ENCODE peak calls at places on chromosomes 1 and 21, in seven cellular contexts. I, D, H, Z, N, R and T are unnamed samples.

GRCh38 chr1:125064481-125064880 is 3879.7 kb downstream of the SRGAP2C start:
- DNase-seq in I (no peak), D (no peak), H (peak), Z (no peak), N (no peak), R (no peak), T (no peak)

GRCh38 chr1:64686828-64687724 is 57.8 kb upstream of the RAVER2 start:
- DNase-seq in I (peak), D (peak), H (no peak), Z (peak), N (no peak), R (peak), T (peak)

GRCh38 chr1:32693455-32694174 is 9.0 kb downstream of the SYNC start:
- DNase-seq in I (no peak), D (no peak), H (no peak), Z (no peak), N (no peak), R (no peak), T (no peak)

GRCh38 chr1:162347281-162347680 is 29.4 kb downstream of the SPATA46 start:
- DNase-seq in I (no peak), D (no peak), H (no peak), Z (no peak), N (no peak), R (no peak), T (no peak)

GRCh38 chr1:156534424-156535060 is 34.0 kb upstream of the MEF2D start:
- DNase-seq in I (no peak), D (no peak), H (no peak), Z (no peak), N (no peak), R (no peak), T (no peak)

GRCh38 chr1:76288758-76289483 is 214.4 kb downstream of the ST6GALNAC3 start:
- DNase-seq in I (no peak), D (no peak), H (no peak), Z (no peak), N (no peak), R (no peak), T (no peak)

GRCh38 chr1:7319196-7319595 is 451.9 kb upstream of the VAMP3 start:
- DNase-seq in I (no peak), D (no peak), H (no peak), Z (no peak), N (no peak), R (no peak), T (no peak)

GRCh38 chr1:222754386-222755139 is 17.6 kb downstream of the FAM177B start:
- DNase-seq in I (peak), D (no peak), H (peak), Z (peak), N (no peak), R (peak), T (peak)

GRCh38 chr1:150572918-150573647 is 6.3 kb downstream of the MCL1 start:
- DNase-seq in I (no peak), D (no peak), H (no peak), Z (no peak), N (no peak), R (no peak), T (no peak)

GRCh38 chr21:43949499-43950208 is 62.5 kb upstream of the TRAPPC10 start:
- DNase-seq in I (no peak), D (no peak), H (no peak), Z (no peak), N (no peak), R (no peak), T (no peak)

GRCh38 chr1:115958866-115959265 is 17.4 kb upstream of the SLC22A15 start:
- DNase-seq in I (no peak), D (no peak), H (no peak), Z (no peak), N (no peak), R (no peak), T (no peak)

GRCh38 chr1:10171105-10171767 is 39.1 kb upstream of the KIF1B start:
- DNase-seq in I (no peak), D (no peak), H (no peak), Z (no peak), N (no peak), R (no peak), T (no peak)

GRCh38 chr1:70941563-70941962 is 106.1 kb downstream of the PTGER3 start:
- DNase-seq in I (no peak), D (no peak), H (no peak), Z (no peak), N (no peak), R (no peak), T (no peak)

GRCh38 chr21:45532826-45533730 is 9.2 kb downstream of the SLC19A1 start:
- DNase-seq in I (peak), D (no peak), H (peak), Z (no peak), N (no peak), R (no peak), T (no peak)

GRCh38 chr1:66282885-66283284 is 251.1 kb upstream of the SGIP1 start:
- DNase-seq in I (no peak), D (no peak), H (no peak), Z (no peak), N (no peak), R (peak), T (no peak)

GRCh38 chr1:54583868-54584267 is 35.8 kb downstream of the ACOT11 start:
- DNase-seq in I (no peak), D (no peak), H (no peak), Z (no peak), N (no peak), R (no peak), T (no peak)

GRCh38 chr1:24895511-24895910 is 34.6 kb downstream of the RUNX3 start:
- DNase-seq in I (no peak), D (no peak), H (no peak), Z (no peak), N (no peak), R (no peak), T (no peak)

GRCh38 chr1:25528881-25529517 is 14.4 kb upstream of the LDLRAP1 start:
- DNase-seq in I (no peak), D (no peak), H (no peak), Z (no peak), N (no peak), R (no peak), T (no peak)

GRCh38 chr1:37875833-37876232 is 16.4 kb upstream of the MTF1 start:
- DNase-seq in I (no peak), D (no peak), H (no peak), Z (no peak), N (no peak), R (no peak), T (peak)

GRCh38 chr21:37088196-37088595 is 15.1 kb downstream of the TTC3 start:
- DNase-seq in I (no peak), D (no peak), H (no peak), Z (no peak), N (no peak), R (peak), T (no peak)

GRCh38 chr1:39407889-39408640 is 83.4 kb upstream of the BMP8A start:
- DNase-seq in I (peak), D (no peak), H (no peak), Z (no peak), N (no peak), R (no peak), T (no peak)

GRCh38 chr1:42177551-42177981 is 13.0 kb upstream of the GUCA2A start:
- DNase-seq in I (peak), D (no peak), H (no peak), Z (peak), N (no peak), R (peak), T (peak)

GRCh38 chr1:14924455-14925325 is 228.9 kb upstream of the TMEM51 start:
- DNase-seq in I (peak), D (no peak), H (peak), Z (no peak), N (no peak), R (peak), T (no peak)

GRCh38 chr1:7478797-7479499 is 292.1 kb upstream of the VAMP3 start:
- DNase-seq in I (peak), D (no peak), H (peak), Z (peak), N (no peak), R (peak), T (peak)

GRCh38 chr1:179807691-179808485 is 64.8 kb downstream of the FAM163A start:
- DNase-seq in I (no peak), D (no peak), H (peak), Z (peak), N (no peak), R (peak), T (peak)

GRCh38 chr1:28803662-28804061 is 8.3 kb upstream of the OPRD1 start:
- DNase-seq in I (no peak), D (no peak), H (no peak), Z (no peak), N (no peak), R (no peak), T (no peak)

GRCh38 chr21:25569084-25569483 is 38.2 kb downstream of the MRPL39 start:
- DNase-seq in I (no peak), D (no peak), H (no peak), Z (no peak), N (no peak), R (peak), T (no peak)

GRCh38 chr1:155139895-155140629 is at the start of gene DPM3:
- DNase-seq in I (peak), D (peak), H (peak), Z (no peak), N (peak), R (peak), T (peak)

GRCh38 chr1:2457444-2457843 is 18.6 kb upstream of the PLCH2 start:
- DNase-seq in I (no peak), D (no peak), H (no peak), Z (no peak), N (no peak), R (no peak), T (no peak)

GRCh38 chr1:2462819-2463218 is 13.3 kb upstream of the PLCH2 start:
- DNase-seq in I (no peak), D (no peak), H (no peak), Z (no peak), N (no peak), R (no peak), T (no peak)

GRCh38 chr1:2460203-2460602 is 15.9 kb upstream of the PLCH2 start:
- DNase-seq in I (no peak), D (no peak), H (no peak), Z (no peak), N (no peak), R (no peak), T (no peak)

GRCh38 chr1:2460996-2461751 is 14.9 kb upstream of the PLCH2 start:
- DNase-seq in I (no peak), D (no peak), H (no peak), Z (no peak), N (no peak), R (no peak), T (no peak)

DNA sequence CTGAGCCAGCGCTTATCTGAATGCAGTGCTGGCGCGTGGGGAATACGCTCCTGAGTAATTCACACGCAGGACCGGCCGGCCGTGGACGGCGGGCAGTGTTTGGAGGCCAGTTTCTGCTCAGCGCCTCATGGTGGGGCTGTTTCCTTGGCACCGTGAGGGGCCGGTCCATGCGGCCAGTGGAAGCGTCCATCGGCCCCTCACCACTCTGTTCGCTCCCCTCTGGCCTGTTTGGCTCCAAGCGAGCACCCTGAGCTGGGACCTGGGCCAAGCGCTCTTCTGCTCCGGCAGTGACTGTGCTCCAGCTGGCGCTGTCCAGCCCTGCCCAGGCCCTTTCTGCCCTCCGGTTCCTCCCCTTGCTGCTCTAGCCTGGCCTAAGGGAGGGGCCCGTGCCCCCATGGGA is 16.3 kb upstream of the PLCH2 start:
- DNase-seq in I (no peak), D (no peak), H (no peak), Z (peak), N (no peak), R (peak), T (no peak)
- TF ChIP-seq CTCF in I (no peak), D (no peak), H (no peak), Z (peak), N (no peak), R (peak), T (no peak)

GRCh38 chr1:43934279-43934985 is 831 bp downstream of the ARTN start:
- DNase-seq in I (peak), D (peak), H (peak), Z (no peak), N (no peak), R (peak), T (peak)
- TF ChIP-seq CTCF in I (peak), D (peak), H (peak), Z (peak), N (peak), R (peak), T (peak)

GRCh38 chr1:43197343-43198127 is 25.4 kb downstream of the CFAP57 start:
- DNase-seq in I (no peak), D (no peak), H (no peak), Z (no peak), N (no peak), R (no peak), T (no peak)
- TF ChIP-seq CTCF in I (no peak), D (no peak), H (no peak), Z (no peak), N (no peak), R (no peak), T (no peak)

DNA sequence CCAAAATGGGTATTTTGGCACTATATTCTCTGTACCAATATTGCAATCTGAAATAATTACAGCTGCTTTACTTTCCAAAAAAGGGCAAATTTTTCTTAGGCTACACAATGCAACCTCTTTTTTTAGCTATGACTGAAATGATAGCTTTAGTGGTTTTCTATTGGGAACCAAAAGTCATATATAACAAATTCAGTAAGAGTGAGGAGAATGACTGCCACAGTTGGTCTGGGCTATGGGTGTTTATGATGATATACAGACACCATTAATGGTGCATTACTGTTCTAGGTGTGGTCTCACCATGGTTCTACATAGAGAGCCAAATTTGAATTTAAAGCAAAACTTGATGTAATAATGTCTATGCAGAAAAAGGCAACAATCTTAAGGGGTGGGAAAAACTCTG is 72.3 kb upstream of the PTBP2 start:
- DNase-seq in I (no peak), D (no peak), H (no peak), Z (no peak), N (no peak), R (no peak), T (no peak)
- TF ChIP-seq CTCF in I (no peak), D (no peak), H (no peak), Z (no peak), N (no peak), R (no peak), T (no peak)

DNA sequence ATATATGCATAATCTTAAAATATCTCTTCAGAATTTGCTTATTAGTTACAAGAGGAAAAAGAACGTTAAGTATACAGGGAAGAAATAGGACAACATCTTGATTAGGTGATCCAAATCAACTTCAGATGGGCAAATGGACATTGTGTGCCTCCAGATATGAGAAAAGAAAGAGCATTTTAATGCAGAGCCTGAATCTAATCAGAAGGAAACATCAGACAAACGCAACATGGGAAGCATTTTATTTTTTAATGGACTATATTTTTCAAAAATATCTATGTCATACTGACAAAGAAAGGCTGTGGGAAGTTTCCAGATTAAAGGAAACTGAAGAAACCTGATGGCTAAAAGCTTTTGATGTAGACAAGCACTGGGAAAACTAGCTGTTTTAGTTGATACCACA is 51.3 kb upstream of the HOOK1 start:
- DNase-seq in I (no peak), D (no peak), H (no peak), Z (no peak), N (no peak), R (no peak), T (no peak)
- TF ChIP-seq CTCF in I (no peak), D (no peak), H (no peak), Z (no peak), N (no peak), R (no peak), T (no peak)

GRCh38 chr1:169925505-169926482 is 32.1 kb upstream of the SCYL3 start:
- DNase-seq in I (no peak), D (no peak), H (no peak), Z (no peak), N (no peak), R (no peak), T (no peak)
- TF ChIP-seq CTCF in I (no peak), D (no peak), H (no peak), Z (no peak), N (no peak), R (no peak), T (no peak)

DNA sequence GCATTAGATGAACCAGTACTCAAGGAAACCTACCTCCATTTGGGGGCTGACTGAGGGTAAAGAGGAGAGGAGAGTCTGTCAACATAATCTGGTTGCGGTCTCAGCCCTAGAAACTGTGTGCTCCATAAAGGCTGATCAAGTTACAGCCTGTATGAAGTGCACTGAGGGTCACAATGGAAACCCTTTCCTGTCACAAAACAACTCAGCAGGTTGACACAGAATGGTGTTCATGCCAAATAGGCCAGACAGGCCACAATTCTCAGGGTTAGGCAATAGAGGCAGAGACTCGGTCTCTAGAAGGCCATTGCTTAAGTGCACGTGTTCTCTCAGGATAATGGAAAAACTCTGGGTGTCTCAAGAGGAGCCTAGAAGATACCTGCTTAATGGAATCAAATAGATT is 4.1 kb upstream of the ANKRD35 start:
- DNase-seq in I (no peak), D (no peak), H (no peak), Z (no peak), N (no peak), R (no peak), T (peak)
- TF ChIP-seq CTCF in I (no peak), D (no peak), H (no peak), Z (no peak), N (no peak), R (no peak), T (no peak)

GRCh38 chr1:11594222-11594621 is 60.0 kb downstream of the FBXO2 start:
- DNase-seq in I (no peak), D (peak), H (no peak), Z (peak), N (no peak), R (peak), T (peak)
- TF ChIP-seq CTCF in I (no peak), D (peak), H (no peak), Z (peak), N (no peak), R (peak), T (peak)